ENCODE peak calls at places on chromosomes 7 and 10, in five cellular contexts. K is Karpas-422; I is KBM-7; T is activated CD8-positive, alpha-beta memory T cell treated with anti-CD3 and anti-CD28 coated beads for 1 hour; F is glutamatergic neuron. U is an unnamed sample.

GRCh38 chr7:50982626-50983025 is 199.9 kb upstream of the GRB10 start:
- DNase-seq in K (no peak), F (no peak), T (no peak), I (peak; percentile 3), U (no peak)

GRCh38 chr7:73827568-73828106 is 3.2 kb upstream of the CLDN4 start:
- DNase-seq in F (no peak), I (no peak), K (no peak), T (no peak), U (no peak)

GRCh38 chr10:102517553-102517952 is 13.8 kb downstream of the SUFU start:
- DNase-seq in K (no peak), I (no peak), F (no peak), T (no peak), U (no peak)

GRCh38 chr7:133572853-133573252 is 320.0 kb downstream of the EXOC4 start:
- DNase-seq in F (no peak), I (no peak), K (no peak), T (no peak), U (no peak)

GRCh38 chr10:28393956-28394568 is 91.2 kb upstream of the MPP7 start:
- DNase-seq in K (peak; percentile 78), I (peak; percentile 81), F (peak; percentile 74), T (peak; percentile 25), U (peak; percentile 84)

GRCh38 chr10:104297697-104298660 is 29.0 kb downstream of the GSTO2 start:
- DNase-seq in I (peak; percentile 55), T (no peak), F (peak; percentile 80), K (peak; percentile 79), U (peak; percentile 45)

GRCh38 chr7:199465-200249 is 7.3 kb downstream of the FAM20C start:
- DNase-seq in I (no peak), F (no peak), K (no peak), T (no peak), U (no peak)

GRCh38 chr7:28355553-28356319 is 56.6 kb upstream of the CREB5 start:
- DNase-seq in T (no peak), F (no peak), K (no peak), I (no peak), U (no peak)

GRCh38 chr7:22779697-22780096 is 43.0 kb downstream of the TOMM7 start:
- DNase-seq in I (no peak), T (no peak), F (no peak), K (no peak), U (no peak)

GRCh38 chr10:82394122-82394521 is 519.1 kb downstream of the NRG3 start:
- DNase-seq in I (no peak), K (no peak), F (no peak), T (no peak), U (no peak)

GRCh38 chr10:71727429-71728217 is 8.0 kb upstream of the C10orf105 start:
- DNase-seq in I (peak; percentile 93), F (no peak), K (peak; percentile 94), T (no peak), U (peak; percentile 95)

GRCh38 chr7:125695631-125696030 is 766.0 kb upstream of the POT1 start:
- DNase-seq in K (no peak), F (no peak), T (no peak), I (no peak), U (no peak)

GRCh38 chr7:137005873-137006272 is 137.4 kb downstream of the CHRM2 start:
- DNase-seq in T (no peak), K (no peak), I (no peak), F (no peak), U (no peak)

GRCh38 chr10:178723-179122 is 43.5 kb downstream of the ZMYND11 start:
- DNase-seq in K (no peak), I (no peak), T (no peak), F (no peak), U (no peak)

GRCh38 chr10:33422779-33423520 is 88.5 kb upstream of the NRP1 start:
- DNase-seq in F (no peak), K (no peak), I (no peak), T (no peak), U (no peak)

GRCh38 chr10:104308439-104308903 is 29.8 kb downstream of the ITPRIP start:
- DNase-seq in I (no peak), F (no peak), K (no peak), T (no peak), U (no peak)

GRCh38 chr10:29784175-29784773 is 149.5 kb upstream of the SVIL start:
- DNase-seq in T (no peak), F (no peak), K (no peak), I (no peak), U (no peak)

GRCh38 chr10:23384364-23384763 is 39.8 kb upstream of the C10orf67 start:
- DNase-seq in K (no peak), T (no peak), F (no peak), I (no peak), U (no peak)

GRCh38 chr7:65251851-65252620 is 121.6 kb upstream of the ZNF92 start:
- DNase-seq in I (peak; percentile 82), K (no peak), F (peak; percentile 87), T (no peak), U (peak; percentile 51)

GRCh38 chr10:108454224-108454623 is 1289.7 kb upstream of the SORCS1 start:
- DNase-seq in K (no peak), T (no peak), F (no peak), I (no peak), U (no peak)

GRCh38 chr10:32616438-32616837 is 170.5 kb downstream of the CCDC7 start:
- DNase-seq in T (no peak), K (no peak), I (peak; percentile 20), F (no peak), U (peak; percentile 46)